ENCODE peak calls at places on chromosomes 2 and 18, in seven cellular contexts. F is epithelial cell of esophagus, I is fibroblast of villous mesenchyme, M is adipocyte, R is right atrium auricular region, C is choroid plexus epithelial cell, O is cardiac fibroblast. G is an unnamed sample.

GRCh38 chr2:190159453-190159852 is 96.9 kb upstream of the MSTN start:
- DNase-seq in F (peak), I (peak), M (no peak), R (no peak), C (no peak), O (peak), G (no peak)

GRCh38 chr2:84849271-84849952 is 31.5 kb downstream of the TRABD2A start:
- DNase-seq in F (peak), I (no peak), M (peak), R (no peak), C (no peak), O (no peak), G (peak)

GRCh38 chr2:98343371-98343770 is 2.9 kb upstream of the CNGA3 start:
- DNase-seq in F (no peak), I (no peak), M (no peak), R (no peak), C (no peak), O (no peak), G (no peak)

GRCh38 chr2:172701250-172701649 is 34.4 kb upstream of the RAPGEF4 start:
- DNase-seq in F (peak), I (peak), M (peak), R (no peak), C (peak), O (peak), G (no peak)

GRCh38 chr2:103527278-103527677 is 765.4 kb downstream of the TMEM182 start:
- DNase-seq in F (no peak), I (no peak), M (no peak), R (no peak), C (no peak), O (no peak), G (no peak)

GRCh38 chr2:207635468-207636200 is 10.4 kb upstream of the METTL21A start:
- DNase-seq in F (peak), I (peak), M (no peak), R (no peak), C (peak), O (no peak), G (no peak)

GRCh38 chr2:134089454-134089853 is 164.4 kb upstream of the MGAT5 start:
- DNase-seq in F (no peak), I (no peak), M (no peak), R (no peak), C (no peak), O (no peak), G (no peak)

GRCh38 chr2:127607399-127607908 is 38.5 kb upstream of the GPR17 start:
- DNase-seq in F (no peak), I (no peak), M (no peak), R (no peak), C (no peak), O (no peak), G (no peak)

GRCh38 chr2:677056-677949 is at the start of gene TMEM18:
- DNase-seq in F (peak), I (peak), M (peak), R (peak), C (peak), O (peak), G (peak)

GRCh38 chr2:230664128-230664527 is 48.5 kb upstream of the CAB39 start:
- DNase-seq in F (no peak), I (no peak), M (peak), R (no peak), C (peak), O (peak), G (no peak)

GRCh38 chr2:189659734-189660133 is 1.5 kb upstream of the ASNSD1 start:
- DNase-seq in F (no peak), I (peak), M (no peak), R (no peak), C (peak), O (no peak), G (no peak)

GRCh38 chr2:176186024-176186423 is 2.4 kb upstream of the HOXD1 start:
- DNase-seq in F (no peak), I (no peak), M (no peak), R (no peak), C (no peak), O (no peak), G (no peak)

GRCh38 chr18:77177009-77177408 is 44.4 kb upstream of the MBP start:
- DNase-seq in F (peak), I (peak), M (no peak), R (no peak), C (peak), O (no peak), G (no peak)

GRCh38 chr2:95525294-95526035 is 40.9 kb upstream of the TRIM43B start:
- DNase-seq in F (no peak), I (no peak), M (no peak), R (no peak), C (peak), O (peak), G (no peak)

GRCh38 chr2:163348843-163349395 is 386.9 kb downstream of the FIGN start:
- DNase-seq in F (peak), I (peak), M (peak), R (no peak), C (peak), O (peak), G (no peak)

GRCh38 chr2:230225486-230225885 is at the start of gene SP140:
- DNase-seq in F (no peak), I (no peak), M (no peak), R (peak), C (no peak), O (no peak), G (peak)

GRCh38 chr2:105377871-105378270 is 21.0 kb downstream of the FHL2 start:
- DNase-seq in F (no peak), I (no peak), M (no peak), R (no peak), C (no peak), O (no peak), G (no peak)

GRCh38 chr2:105375001-105375561 is 23.8 kb downstream of the FHL2 start:
- DNase-seq in F (no peak), I (peak), M (no peak), R (no peak), C (peak), O (peak), G (no peak)

GRCh38 chr2:105373895-105374401 is 24.9 kb downstream of the FHL2 start:
- DNase-seq in F (peak), I (no peak), M (no peak), R (peak), C (peak), O (no peak), G (no peak)

GRCh38 chr2:105376789-105377231 is 22.0 kb downstream of the FHL2 start:
- DNase-seq in F (peak), I (peak), M (peak), R (peak), C (peak), O (peak), G (no peak)

DNA sequence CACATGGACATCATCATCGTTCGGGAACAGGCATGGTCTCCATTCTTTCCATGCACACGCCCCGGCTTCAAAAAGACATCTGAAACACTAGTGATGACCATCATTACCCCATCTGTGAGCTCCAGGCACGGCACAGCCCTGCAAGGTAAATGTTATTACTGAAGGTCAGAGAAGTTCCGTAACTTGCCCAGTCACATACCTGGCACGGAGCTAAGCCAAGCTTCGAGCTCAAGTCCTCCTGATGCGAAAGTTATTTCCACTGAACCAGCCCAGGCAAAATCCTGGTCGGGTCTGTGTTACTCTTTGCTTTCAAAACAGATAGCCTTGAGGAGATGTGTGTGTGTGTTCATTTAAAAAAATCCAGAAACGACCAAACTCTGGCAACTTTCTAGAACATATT is 22.8 kb downstream of the FHL2 start:
- DNase-seq in F (peak), I (no peak), M (no peak), R (no peak), C (peak), O (no peak), G (no peak)
- H3K4me3 ChIP-seq in F (no peak), I (no peak), M (peak), R (no peak), C (no peak), O (no peak), G (no peak)

DNA sequence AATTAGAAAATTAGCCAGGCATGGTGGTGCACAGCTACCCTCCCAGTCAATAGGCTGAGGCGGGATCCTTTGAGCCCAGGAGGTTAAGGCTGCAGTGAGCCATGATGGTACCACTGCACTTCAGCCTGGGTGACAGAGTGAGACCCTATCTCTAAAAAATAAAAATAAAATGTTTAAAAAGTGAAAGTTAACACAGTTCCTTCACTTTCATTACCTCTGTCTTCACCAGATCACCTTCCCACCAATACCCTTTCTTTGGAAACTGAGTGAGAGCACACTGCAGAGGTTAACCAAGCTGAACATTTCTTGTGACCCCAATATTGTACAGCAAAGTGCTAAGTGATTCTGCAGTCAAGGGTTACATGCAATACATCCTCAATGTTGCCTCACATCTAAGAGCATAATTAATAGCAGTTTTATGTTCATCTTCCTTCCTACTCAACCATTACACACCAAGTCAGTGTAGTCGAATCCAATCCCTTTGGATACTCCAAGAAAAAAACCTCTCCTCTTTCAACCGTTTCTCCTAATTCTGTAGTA is 1.7 kb downstream of the L3MBTL4 start:
- DNase-seq in F (no peak), I (no peak), M (no peak), R (no peak), C (no peak), O (no peak), G (no peak)
- H3K4me3 ChIP-seq in F (no peak), I (no peak), M (no peak), R (no peak), C (no peak), O (no peak), G (no peak)

DNA sequence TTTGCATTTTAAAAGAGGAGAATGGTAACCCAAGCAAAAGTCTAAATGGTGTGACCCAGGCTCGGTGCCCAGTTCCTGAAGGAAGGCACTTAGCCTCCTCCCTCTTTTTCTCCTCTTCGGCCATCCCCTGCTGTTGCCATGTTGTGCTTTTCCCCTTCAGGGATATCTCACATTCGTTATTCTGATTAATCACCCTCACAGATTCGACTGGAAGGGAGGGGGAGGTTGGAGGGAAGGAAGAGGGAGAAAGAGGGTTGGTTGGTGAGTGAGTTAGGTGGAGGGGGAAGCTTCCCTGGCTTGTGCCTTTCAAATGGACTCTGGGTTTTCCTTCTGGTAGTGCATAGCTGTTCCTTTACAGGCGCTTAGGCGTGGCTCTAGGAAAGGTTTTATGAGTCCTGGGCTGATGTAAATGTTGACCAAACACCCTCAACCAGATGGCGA is 39.0 kb upstream of the LYPD6B start:
- DNase-seq in F (no peak), I (peak), M (no peak), R (no peak), C (no peak), O (no peak), G (no peak)
- H3K4me3 ChIP-seq in F (no peak), I (no peak), M (no peak), R (no peak), C (no peak), O (no peak), G (no peak)

DNA sequence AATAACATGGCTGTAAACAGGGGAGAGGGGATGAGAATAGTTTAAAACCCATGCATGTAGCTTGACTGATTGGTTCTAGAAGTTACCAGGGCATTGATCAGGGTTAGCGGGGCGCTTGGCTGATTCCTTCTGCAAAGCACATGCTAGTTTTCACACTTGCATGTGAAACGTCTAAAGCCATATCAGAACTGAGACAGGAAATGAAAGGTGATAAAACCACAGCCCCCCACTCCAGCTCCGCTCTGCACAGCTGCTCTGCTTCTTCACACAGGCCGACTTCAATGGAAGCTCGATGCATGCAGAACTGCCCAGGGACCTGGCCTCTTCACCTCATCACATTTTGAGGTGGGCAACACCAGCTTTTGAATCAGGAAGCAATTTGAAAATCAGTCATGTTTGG is 31.4 kb downstream of the HRH4 start:
- DNase-seq in F (no peak), I (no peak), M (no peak), R (no peak), C (no peak), O (no peak), G (no peak)
- H3K4me3 ChIP-seq in F (no peak), I (no peak), M (no peak), R (no peak), C (no peak), O (no peak), G (no peak)

DNA sequence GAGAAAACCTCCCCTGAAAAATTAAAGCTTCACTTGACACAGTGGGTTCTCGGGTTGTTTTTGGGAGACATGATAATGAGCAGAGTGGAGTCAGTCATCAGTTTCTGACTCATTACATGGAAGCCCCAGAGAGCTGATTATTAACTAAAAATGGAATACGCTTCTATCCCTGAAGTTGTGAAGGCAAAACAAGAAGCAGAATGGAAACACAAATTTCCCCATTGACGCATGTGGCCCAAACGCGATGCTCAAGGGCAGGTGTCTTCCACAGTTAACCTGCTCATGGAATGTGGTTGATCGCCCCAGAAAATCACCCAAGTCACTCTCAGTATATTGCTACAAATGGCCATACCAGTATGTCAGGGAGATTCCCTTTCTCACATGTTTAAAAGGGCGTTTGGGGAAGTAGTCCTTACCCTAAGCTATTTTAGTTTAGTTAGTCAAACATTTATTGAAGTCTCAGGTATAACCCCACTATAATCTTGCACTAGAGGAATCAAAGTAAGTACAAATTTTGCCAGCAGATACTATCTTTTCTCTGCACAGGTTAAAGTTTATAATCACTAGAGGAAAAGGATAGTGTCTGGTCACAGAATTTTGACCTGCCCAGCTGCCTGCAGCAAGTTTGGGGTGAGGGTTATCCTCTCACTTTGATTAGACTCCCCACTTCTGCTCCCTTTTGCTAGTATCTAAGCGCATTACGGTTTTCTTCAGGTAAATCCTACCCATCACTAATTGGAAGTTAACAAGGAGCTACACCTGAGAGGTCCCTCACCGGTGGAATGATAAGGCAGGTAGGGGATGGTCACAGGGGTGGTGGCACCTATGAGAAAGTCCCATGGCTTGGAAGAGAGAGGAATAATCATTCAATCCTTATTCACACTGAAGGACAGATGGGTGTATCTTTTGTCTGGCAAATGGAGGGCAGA is 7.8 kb downstream of the BCL2 start:
- DNase-seq in F (no peak), I (no peak), M (no peak), R (no peak), C (no peak), O (no peak), G (no peak)
- H3K4me3 ChIP-seq in F (no peak), I (no peak), M (no peak), R (no peak), C (no peak), O (no peak), G (no peak)

DNA sequence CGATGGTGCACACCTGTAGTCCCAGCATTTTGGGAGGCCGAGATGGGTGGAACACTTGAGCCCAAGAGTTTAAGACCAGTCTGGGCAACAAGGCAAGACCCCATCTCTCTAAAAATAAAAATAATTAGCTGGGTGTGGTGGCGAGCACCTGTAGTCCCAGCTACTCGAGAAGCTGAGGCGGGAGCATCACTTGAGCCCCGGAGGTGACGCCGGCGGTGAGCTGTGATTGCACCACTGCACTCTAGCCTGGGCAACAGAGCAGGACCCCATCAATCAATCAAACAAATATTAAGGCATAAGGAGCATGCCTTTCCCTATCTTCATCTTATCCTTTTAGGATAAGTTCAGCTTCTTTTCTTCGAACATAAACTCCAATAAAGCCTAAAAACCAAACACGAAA is 1.1 kb downstream of the WDSUB1 start:
- DNase-seq in F (no peak), I (no peak), M (no peak), R (no peak), C (no peak), O (no peak), G (no peak)
- H3K4me3 ChIP-seq in F (peak), I (peak), M (peak), R (peak), C (peak), O (peak), G (no peak)

DNA sequence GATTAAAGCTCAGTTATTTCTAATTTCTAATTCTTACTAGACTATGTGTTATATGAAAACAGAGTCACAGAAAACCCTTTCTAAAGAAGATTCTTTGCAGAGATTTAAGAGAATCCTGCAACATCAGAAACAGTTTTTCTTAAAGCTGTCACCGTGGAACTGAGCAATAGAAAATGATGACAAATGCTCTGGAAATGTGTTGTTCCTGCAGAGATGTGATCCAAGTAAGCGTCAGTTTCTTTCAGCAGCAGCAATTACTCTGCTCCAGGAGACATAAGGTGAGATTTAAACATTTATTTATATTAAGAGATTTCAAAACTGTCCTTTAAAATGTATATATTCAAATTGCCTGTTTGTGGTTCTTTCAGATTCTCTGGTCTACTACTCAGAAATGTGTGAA is 350.5 kb upstream of the NETO1 start:
- DNase-seq in F (no peak), I (no peak), M (no peak), R (no peak), C (no peak), O (no peak), G (no peak)
- H3K4me3 ChIP-seq in F (no peak), I (no peak), M (no peak), R (no peak), C (no peak), O (no peak), G (no peak)

DNA sequence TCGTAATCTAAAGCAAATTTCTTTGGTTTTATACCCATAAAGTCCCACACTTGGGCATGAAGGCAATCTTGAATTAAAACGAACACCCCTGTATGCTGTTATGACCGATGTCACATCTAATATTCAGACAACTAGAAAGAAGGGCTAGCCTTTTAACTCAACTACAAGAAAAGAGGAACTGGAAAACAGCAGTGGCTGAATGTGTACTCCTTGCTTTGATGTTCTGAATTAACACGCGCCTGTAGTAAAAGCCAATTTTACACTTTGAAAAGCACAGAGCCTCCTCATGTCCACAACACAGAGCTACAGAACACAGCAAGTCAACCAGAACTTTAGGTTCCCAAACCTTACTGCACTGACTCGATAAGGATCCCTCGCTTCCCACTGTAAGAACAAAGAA is 147.6 kb downstream of the HDAC4 start:
- DNase-seq in F (no peak), I (no peak), M (no peak), R (no peak), C (no peak), O (no peak), G (no peak)
- H3K4me3 ChIP-seq in F (no peak), I (no peak), M (no peak), R (no peak), C (no peak), O (no peak), G (peak)

DNA sequence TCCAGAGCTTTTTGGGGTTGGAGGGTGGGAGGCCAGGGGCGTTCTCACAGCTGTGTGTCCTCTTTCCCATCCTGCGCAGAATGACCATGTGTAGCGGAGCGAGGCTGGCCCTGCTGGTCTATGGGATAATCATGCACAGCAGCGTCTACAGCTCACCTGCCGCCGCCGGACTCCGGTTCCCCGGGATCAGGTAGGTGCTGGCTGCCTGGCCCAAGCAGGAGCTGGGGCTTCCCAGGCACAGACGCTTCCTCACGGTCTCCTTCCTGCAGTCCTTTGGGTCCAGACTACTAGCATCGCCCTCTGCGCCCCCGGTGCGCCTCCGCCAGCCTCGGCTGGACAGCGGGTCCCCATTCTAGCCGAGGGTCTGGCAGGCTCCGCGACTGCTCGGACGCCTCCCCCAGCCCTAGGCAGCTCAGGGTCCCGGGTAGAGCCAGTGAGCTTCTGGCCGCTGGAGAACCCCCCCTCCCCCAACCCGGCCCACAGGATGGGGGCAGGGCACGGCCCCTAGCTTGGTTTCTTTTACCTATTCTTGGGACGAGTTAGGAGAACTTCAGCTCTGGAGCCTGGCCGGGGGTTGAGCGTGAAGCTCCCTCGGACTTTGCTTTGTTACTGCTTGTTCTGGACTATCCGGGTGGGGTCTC is 756 bp downstream of the ADCYAP1 start:
- DNase-seq in F (no peak), I (no peak), M (no peak), R (no peak), C (no peak), O (no peak), G (no peak)
- H3K4me3 ChIP-seq in F (no peak), I (no peak), M (no peak), R (no peak), C (no peak), O (no peak), G (no peak)